ENCODE peak calls at places on chromosomes 12 and 14, in five cellular contexts. One of them, this sample, is unnamed.

GRCh38 chr12:61525331-61525730 is 734.9 kb upstream of the USP15 start:
- DNase-seq in adrenal gland: no peak
- DNase-seq in mammary epithelial cell: no peak
- DNase-seq in T-helper 1 cell: no peak
- DNase-seq in left ventricle myocardium inferior: no peak
- DNase-seq in this sample: no peak

GRCh38 chr12:21941522-21942376 is 523 bp upstream of the ABCC9 start:
- DNase-seq in left ventricle myocardium inferior: peak; percentile 71
- DNase-seq in T-helper 1 cell: no peak
- DNase-seq in mammary epithelial cell: no peak
- DNase-seq in adrenal gland: peak; percentile 67
- DNase-seq in this sample: no peak

GRCh38 chr14:37024166-37024565 is 148.2 kb downstream of the SLC25A21 start:
- DNase-seq in left ventricle myocardium inferior: no peak
- DNase-seq in mammary epithelial cell: no peak
- DNase-seq in adrenal gland: no peak
- DNase-seq in T-helper 1 cell: no peak
- DNase-seq in this sample: peak; percentile 11

GRCh38 chr12:110149104-110149660 is 25.0 kb downstream of the IFT81 start:
- DNase-seq in mammary epithelial cell: no peak
- DNase-seq in T-helper 1 cell: peak; percentile 34
- DNase-seq in left ventricle myocardium inferior: no peak
- DNase-seq in adrenal gland: no peak
- DNase-seq in this sample: no peak

GRCh38 chr12:89650239-89650638 is 58.4 kb downstream of the ATP2B1 start:
- DNase-seq in mammary epithelial cell: no peak
- DNase-seq in T-helper 1 cell: no peak
- DNase-seq in adrenal gland: no peak
- DNase-seq in left ventricle myocardium inferior: no peak
- DNase-seq in this sample: no peak

GRCh38 chr12:105562727-105563072 is 232.2 kb downstream of the C12orf75 start:
- DNase-seq in left ventricle myocardium inferior: no peak
- DNase-seq in T-helper 1 cell: no peak
- DNase-seq in adrenal gland: no peak
- DNase-seq in mammary epithelial cell: peak; percentile 60
- DNase-seq in this sample: no peak

GRCh38 chr14:69877492-69877891 is 1.7 kb upstream of the SMOC1 start:
- DNase-seq in adrenal gland: no peak
- DNase-seq in mammary epithelial cell: peak; percentile 29
- DNase-seq in left ventricle myocardium inferior: no peak
- DNase-seq in T-helper 1 cell: no peak
- DNase-seq in this sample: peak; percentile 27

GRCh38 chr12:6823161-6824084 is 1.8 kb downstream of the GPR162 start:
- DNase-seq in mammary epithelial cell: no peak
- DNase-seq in adrenal gland: peak; percentile 54
- DNase-seq in left ventricle myocardium inferior: no peak
- DNase-seq in T-helper 1 cell: no peak
- DNase-seq in this sample: no peak

GRCh38 chr12:38279756-38280155 is 36.8 kb upstream of the ALG10B start:
- DNase-seq in mammary epithelial cell: peak; percentile 38
- DNase-seq in left ventricle myocardium inferior: no peak
- DNase-seq in T-helper 1 cell: no peak
- DNase-seq in adrenal gland: no peak
- DNase-seq in this sample: no peak

GRCh38 chr12:121383601-121384019 is 16.3 kb upstream of the RNF34 start:
- DNase-seq in mammary epithelial cell: no peak
- DNase-seq in left ventricle myocardium inferior: no peak
- DNase-seq in T-helper 1 cell: no peak
- DNase-seq in adrenal gland: no peak
- DNase-seq in this sample: no peak

GRCh38 chr12:131702573-131702877 is 8.4 kb upstream of the SFSWAP start:
- DNase-seq in left ventricle myocardium inferior: no peak
- DNase-seq in mammary epithelial cell: no peak
- DNase-seq in T-helper 1 cell: no peak
- DNase-seq in adrenal gland: peak; percentile 23
- DNase-seq in this sample: no peak

GRCh38 chr12:115338566-115339294 is 654.8 kb upstream of the TBX3 start:
- DNase-seq in left ventricle myocardium inferior: no peak
- DNase-seq in adrenal gland: no peak
- DNase-seq in mammary epithelial cell: peak; percentile 35
- DNase-seq in T-helper 1 cell: no peak
- DNase-seq in this sample: no peak